ENCODE peak calls at places on chromosomes 7 and 10, in seven cellular contexts. T, Y, U, J, P, S and N are unnamed samples.

GRCh38 chr7:1966631-1967200 is 266.0 kb downstream of the MAD1L1 start:
- DNase-seq in T (no peak), Y (no peak), U (no peak), J (no peak), P (no peak), S (no peak), N (no peak)

GRCh38 chr7:29502133-29502532 is 61.5 kb upstream of the PRR15 start:
- DNase-seq in T (no peak), Y (no peak), U (no peak), J (no peak), P (no peak), S (no peak), N (no peak)

GRCh38 chr10:42951486-42952251 is 125.2 kb upstream of the RET start:
- DNase-seq in T (peak; percentile 58), Y (peak; percentile 69), U (no peak), J (no peak), P (no peak), S (no peak), N (peak; percentile 4)

GRCh38 chr10:5603091-5603847 is 63.1 kb downstream of the ASB13 start:
- DNase-seq in T (no peak), Y (no peak), U (no peak), J (no peak), P (peak; percentile 11), S (no peak), N (no peak)

GRCh38 chr10:126429275-126429674 is 41.0 kb upstream of the ADAM12 start:
- DNase-seq in T (no peak), Y (no peak), U (no peak), J (no peak), P (no peak), S (no peak), N (no peak)

GRCh38 chr10:118002581-118002980 is 44.2 kb downstream of the RAB11FIP2 start:
- DNase-seq in T (no peak), Y (no peak), U (no peak), J (peak; percentile 28), P (no peak), S (peak; percentile 15), N (no peak)

GRCh38 chr7:42070068-42070467 is 166.9 kb downstream of the GLI3 start:
- DNase-seq in T (no peak), Y (no peak), U (no peak), J (no peak), P (no peak), S (peak; percentile 67), N (no peak)

GRCh38 chr10:103855424-103855823 is at the start of gene SH3PXD2A:
- DNase-seq in T (peak; percentile 46), Y (no peak), U (peak; percentile 46), J (peak; percentile 28), P (no peak), S (peak; percentile 74), N (no peak)

GRCh38 chr7:23930312-23930711 is 220.3 kb downstream of the STK31 start:
- DNase-seq in T (no peak), Y (no peak), U (no peak), J (no peak), P (no peak), S (no peak), N (no peak)

GRCh38 chr10:12308102-12308501 is 41.2 kb upstream of the CAMK1D start:
- DNase-seq in T (no peak), Y (no peak), U (no peak), J (no peak), P (no peak), S (no peak), N (no peak)

GRCh38 chr10:44843484-44843883 is 67.7 kb upstream of the TMEM72 start:
- DNase-seq in T (no peak), Y (no peak), U (no peak), J (no peak), P (no peak), S (no peak), N (no peak)

DNA sequence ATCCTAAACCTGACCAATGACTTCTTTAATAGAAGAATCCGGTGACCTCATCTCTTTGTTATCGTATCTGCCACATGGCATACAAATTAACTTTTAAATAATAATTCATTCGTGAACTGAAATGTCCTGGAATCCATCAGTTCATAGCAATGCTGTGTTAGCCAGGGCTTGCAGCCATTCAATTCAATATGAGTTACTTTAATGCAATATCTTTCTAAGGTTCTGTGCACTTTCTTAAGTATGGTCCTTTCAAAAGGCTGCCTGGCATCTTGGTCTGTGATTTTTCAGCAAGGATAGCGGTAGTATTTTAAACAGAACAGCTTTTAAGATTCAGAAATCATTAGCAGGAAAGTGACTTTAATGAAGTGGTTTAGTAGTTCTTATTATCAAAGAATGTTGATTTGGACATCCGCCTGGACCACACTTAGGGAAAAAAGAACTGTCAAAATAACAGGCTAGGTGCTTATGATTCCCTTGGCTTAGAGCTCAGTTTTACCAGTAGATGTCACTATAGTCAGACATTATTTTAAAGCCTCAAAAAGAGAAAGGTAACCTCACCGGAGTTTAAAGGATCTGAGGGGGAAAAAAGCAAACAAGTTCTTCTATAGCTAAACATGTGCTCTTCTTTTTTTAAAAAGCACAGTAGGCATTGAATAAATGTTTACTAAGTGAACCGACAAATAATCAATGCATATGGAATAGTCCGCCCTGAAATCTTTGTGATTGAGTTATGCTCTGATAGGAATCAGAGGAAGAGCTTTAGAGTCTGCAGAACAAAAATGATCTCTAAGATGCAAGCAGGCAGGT is 22.7 kb downstream of the SLC35G1 start:
- DNase-seq in T (no peak), Y (no peak), U (no peak), J (no peak), P (no peak), S (peak; percentile 47), N (no peak)
- TF ChIP-seq CTCF in T (peak; percentile 72), Y (peak; percentile 31), U (peak; percentile 69), J (peak; percentile 43), P (peak; percentile 26), S (peak; percentile 79), N (no peak)

GRCh38 chr10:77418211-77418640 is 219.4 kb downstream of the KCNMA1 start:
- DNase-seq in T (no peak), Y (no peak), U (no peak), J (no peak), P (no peak), S (no peak), N (no peak)

GRCh38 chr10:77416327-77417135 is 221.1 kb downstream of the KCNMA1 start:
- DNase-seq in T (no peak), Y (no peak), U (no peak), J (no peak), P (peak; percentile 35), S (peak; percentile 34), N (no peak)

GRCh38 chr10:77417359-77417758 is 220.2 kb downstream of the KCNMA1 start:
- DNase-seq in T (no peak), Y (no peak), U (no peak), J (no peak), P (no peak), S (no peak), N (no peak)

GRCh38 chr10:77419056-77419455 is 218.6 kb downstream of the KCNMA1 start:
- DNase-seq in T (no peak), Y (no peak), U (no peak), J (no peak), P (no peak), S (no peak), N (no peak)

DNA sequence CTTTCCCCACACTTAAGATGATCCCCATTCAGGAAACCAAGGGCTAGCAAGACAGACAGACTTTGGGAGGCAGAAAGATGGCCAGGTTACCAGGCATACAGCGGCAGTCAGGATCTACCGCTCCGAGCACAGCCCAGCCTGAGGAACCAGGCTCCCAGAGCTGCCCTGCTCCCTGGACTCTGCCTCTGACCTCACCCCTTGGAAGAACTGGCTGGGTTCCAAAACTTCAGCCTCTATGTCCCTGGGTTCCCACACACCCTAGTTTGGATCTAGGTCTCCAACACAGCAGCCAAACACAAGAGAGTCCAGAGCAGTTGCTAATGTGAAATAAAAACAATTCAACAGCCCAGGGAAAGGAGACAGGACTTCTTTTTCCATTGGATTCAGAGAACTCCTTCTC is 219.8 kb downstream of the KCNMA1 start:
- DNase-seq in T (no peak), Y (peak; percentile 88), U (no peak), J (no peak), P (no peak), S (no peak), N (no peak)
- TF ChIP-seq CTCF in T (no peak), Y (no peak), U (no peak), J (no peak), P (no peak), S (no peak), N (no peak)

GRCh38 chr10:121771957-121772356 is 155.9 kb downstream of the ATE1 start:
- DNase-seq in T (no peak), Y (no peak), U (no peak), J (no peak), P (no peak), S (no peak), N (no peak)

GRCh38 chr10:121772890-121773289 is 154.9 kb downstream of the ATE1 start:
- DNase-seq in T (no peak), Y (no peak), U (no peak), J (no peak), P (no peak), S (no peak), N (no peak)

GRCh38 chr10:121774404-121774803 is 153.4 kb downstream of the ATE1 start:
- DNase-seq in T (no peak), Y (no peak), U (no peak), J (no peak), P (no peak), S (no peak), N (no peak)

GRCh38 chr10:121774813-121775212 is 153.0 kb downstream of the ATE1 start:
- DNase-seq in T (no peak), Y (no peak), U (no peak), J (no peak), P (no peak), S (no peak), N (no peak)

GRCh38 chr10:121772406-121772805 is 155.4 kb downstream of the ATE1 start:
- DNase-seq in T (no peak), Y (no peak), U (no peak), J (no peak), P (no peak), S (no peak), N (no peak)
- TF ChIP-seq CTCF in T (no peak), Y (no peak), U (no peak), J (no peak), P (no peak), S (no peak), N (no peak)

DNA sequence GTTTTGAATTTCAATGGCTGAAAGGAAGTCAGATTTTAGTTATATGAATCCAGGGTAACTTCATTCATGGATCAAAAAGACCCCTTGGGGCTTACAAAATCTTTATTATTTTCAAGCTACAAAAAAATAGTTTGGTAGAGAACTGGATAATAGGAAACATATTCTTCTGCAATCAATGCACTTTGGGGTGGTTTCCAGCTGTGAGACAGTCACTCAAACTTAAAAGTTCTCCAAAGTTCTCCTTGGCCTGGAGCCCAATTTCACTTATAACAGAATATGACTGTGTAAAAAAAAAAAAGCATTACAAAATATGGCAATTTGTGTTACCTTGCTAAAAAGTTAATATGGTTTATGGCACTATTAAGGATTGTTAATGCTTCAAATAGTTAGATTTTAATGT is 255.5 kb downstream of the AGMO start:
- DNase-seq in T (no peak), Y (no peak), U (no peak), J (no peak), P (no peak), S (no peak), N (no peak)
- TF ChIP-seq CTCF in T (no peak), Y (no peak), U (no peak), J (no peak), P (no peak), S (no peak), N (no peak)

GRCh38 chr10:80530251-80530650 is 7.5 kb upstream of the SH2D4B start:
- DNase-seq in T (no peak), Y (no peak), U (no peak), J (peak; percentile 78), P (peak; percentile 32), S (peak; percentile 62), N (no peak)
- TF ChIP-seq CTCF in T (peak; percentile 50), Y (no peak), U (peak; percentile 58), J (peak; percentile 47), P (no peak), S (no peak), N (no peak)

GRCh38 chr7:149071641-149072437 is 18.7 kb downstream of the ZNF786 start:
- DNase-seq in T (peak; percentile 23), Y (no peak), U (no peak), J (peak; percentile 63), P (peak; percentile 95), S (no peak), N (no peak)
- TF ChIP-seq CTCF in T (peak; percentile 41), Y (no peak), U (no peak), J (no peak), P (peak; percentile 66), S (no peak), N (no peak)